ENCODE peak calls at places on chromosome 11, in four cellular contexts. J is lung, O is cardiac muscle cell, C is SW480. E is an unnamed sample.
A peak's percentile ranks its signal among the peaks of the same experiment; 100 is the strongest.

GRCh38 chr11:123426766-123427165 is 3.3 kb upstream of the GRAMD1B start:
- DNase-seq in J (no peak), O (no peak), C (no peak), E (no peak)

GRCh38 chr11:74134661-74135515 is 35.9 kb downstream of the C2CD3 start:
- DNase-seq in J (no peak), O (no peak), C (no peak), E (no peak)

GRCh38 chr11:80096736-80097135 is 655.9 kb upstream of the TENM4 start:
- DNase-seq in J (no peak), O (peak; percentile 64), C (no peak), E (no peak)

GRCh38 chr11:2796508-2797180 is 88.9 kb downstream of the CDKN1C start:
- DNase-seq in J (no peak), O (no peak), C (no peak), E (no peak)

GRCh38 chr11:97995874-97996273 is 1024.9 kb upstream of the CNTN5 start:
- DNase-seq in J (no peak), O (no peak), C (no peak), E (no peak)

GRCh38 chr11:46127150-46127638 is 5.9 kb upstream of the PHF21A start:
- DNase-seq in J (peak; percentile 58), O (peak; percentile 85), C (peak; percentile 92), E (no peak)

GRCh38 chr11:47435687-47436086 is 9.4 kb upstream of the PSMC3 start:
- DNase-seq in J (no peak), O (no peak), C (no peak), E (no peak)

GRCh38 chr11:111694851-111695250 is 71.3 kb downstream of the PPP2R1B start:
- DNase-seq in J (no peak), O (peak; percentile 85), C (no peak), E (no peak)

GRCh38 chr11:128884703-128885338 is 6.3 kb upstream of the KCNJ5 start:
- DNase-seq in J (peak; percentile 75), O (peak; percentile 78), C (peak; percentile 75), E (no peak)

GRCh38 chr11:72899238-72899637 is 85.0 kb downstream of the ATG16L2 start:
- DNase-seq in J (no peak), O (no peak), C (no peak), E (no peak)

GRCh38 chr11:45655831-45656230 is 9.6 kb downstream of the CHST1 start:
- DNase-seq in J (no peak), O (no peak), C (no peak), E (no peak)

GRCh38 chr11:117663826-117664225 is 133.2 kb downstream of the DSCAML1 start:
- DNase-seq in J (no peak), O (no peak), C (no peak), E (no peak)

GRCh38 chr11:68962527-68963250 is 18.1 kb downstream of the MRGPRD start:
- DNase-seq in J (no peak), O (no peak), C (no peak), E (no peak)

GRCh38 chr11:67607507-67607906 is 771 bp downstream of the NDUFV1 start:
- DNase-seq in J (no peak), O (no peak), C (no peak), E (no peak)

GRCh38 chr11:94504689-94505293 is 7.5 kb upstream of the C11orf97 start:
- DNase-seq in J (no peak), O (peak; percentile 69), C (peak; percentile 48), E (no peak)

GRCh38 chr11:114175706-114176105 is 116.2 kb downstream of the ZBTB16 start:
- DNase-seq in J (no peak), O (no peak), C (no peak), E (no peak)

GRCh38 chr11:128559496-128560103 is 27.8 kb downstream of the ETS1 start:
- DNase-seq in J (no peak), O (no peak), C (no peak), E (no peak)

GRCh38 chr11:79062814-79063762 is 377.7 kb downstream of the TENM4 start:
- DNase-seq in J (no peak), O (peak; percentile 61), C (no peak), E (no peak)

GRCh38 chr11:76629853-76630599 is 40.5 kb downstream of the LRRC32 start:
- DNase-seq in J (peak; percentile 58), O (peak; percentile 84), C (no peak), E (no peak)

GRCh38 chr11:31815743-31816466 is 4.8 kb upstream of the PAX6 start:
- DNase-seq in J (no peak), O (no peak), C (peak; percentile 46), E (no peak)

GRCh38 chr11:281486-282161 is 3.4 kb downstream of the NLRP6 start:
- DNase-seq in J (no peak), O (no peak), C (no peak), E (peak; percentile 7)

GRCh38 chr11:133793271-133793848 is 52.0 kb downstream of the SPATA19 start:
- DNase-seq in J (no peak), O (no peak), C (no peak), E (no peak)

GRCh38 chr11:72746821-72747220 is 5.4 kb downstream of the ARAP1 start:
- DNase-seq in J (no peak), O (no peak), C (no peak), E (no peak)

GRCh38 chr11:99277281-99277680 is 256.5 kb downstream of the CNTN5 start:
- DNase-seq in J (no peak), O (no peak), C (no peak), E (no peak)

GRCh38 chr11:133425992-133426391 is 106.3 kb downstream of the OPCML start:
- DNase-seq in J (no peak), O (no peak), C (no peak), E (no peak)

GRCh38 chr11:44623321-44623715 is 57.9 kb downstream of the CD82 start:
- DNase-seq in J (peak; percentile 29), O (no peak), C (no peak), E (no peak)

GRCh38 chr11:10655227-10655626 is 38.3 kb downstream of the IRAG1 start:
- DNase-seq in J (no peak), O (no peak), C (peak; percentile 76), E (no peak)

GRCh38 chr11:45538363-45538762 is 127.1 kb downstream of the CHST1 start:
- DNase-seq in J (no peak), O (peak; percentile 47), C (no peak), E (no peak)

GRCh38 chr11:111376453-111376871 is 2.6 kb downstream of the POU2AF1 start:
- DNase-seq in J (no peak), O (no peak), C (no peak), E (no peak)

GRCh38 chr11:44789466-44789865 is 62.7 kb downstream of the TSPAN18 start:
- DNase-seq in J (no peak), O (peak; percentile 48), C (no peak), E (no peak)

E was measured in pancreas.